ENCODE peak calls at places on chromosomes 11 and 22, in seven cellular contexts. M, R, P, T, L, X and D are unnamed samples.

GRCh38 chr22:46798366-46799057 is 36.1 kb downstream of the TBC1D22A start:
- DNase-seq in M (peak; percentile 95), R (peak; percentile 29), P (peak; percentile 90), T (peak; percentile 77), L (peak; percentile 81), X (peak; percentile 82), D (peak; percentile 70)

GRCh38 chr11:57490456-57491248 is 24.9 kb downstream of the SLC43A1 start:
- DNase-seq in M (no peak), R (no peak), P (no peak), T (no peak), L (no peak), X (no peak), D (no peak)

GRCh38 chr11:117686711-117687110 is 110.3 kb downstream of the DSCAML1 start:
- DNase-seq in M (no peak), R (no peak), P (no peak), T (no peak), L (no peak), X (no peak), D (no peak)

GRCh38 chr11:17401316-17401715 is 12.9 kb upstream of the KCNJ11 start:
- DNase-seq in M (no peak), R (no peak), P (no peak), T (no peak), L (no peak), X (no peak), D (no peak)

GRCh38 chr22:41009222-41009948 is 58.2 kb downstream of the RBX1 start:
- DNase-seq in M (no peak), R (no peak), P (no peak), T (no peak), L (no peak), X (peak; percentile 31), D (no peak)

GRCh38 chr22:22691716-22692701 is 47.6 kb downstream of the GGTLC2 start:
- DNase-seq in M (no peak), R (no peak), P (no peak), T (peak; percentile 50), L (no peak), X (peak; percentile 29), D (no peak)

GRCh38 chr11:61007383-61007970 is 36.0 kb downstream of the CD6 start:
- DNase-seq in M (peak; percentile 81), R (no peak), P (no peak), T (no peak), L (no peak), X (no peak), D (no peak)

GRCh38 chr11:102452461-102453285 is at the start of gene TMEM123:
- DNase-seq in M (peak; percentile 90), R (peak; percentile 44), P (peak; percentile 92), T (peak; percentile 92), L (peak; percentile 83), X (peak; percentile 64), D (peak; percentile 86)

GRCh38 chr22:34696557-34696956 is 369.4 kb upstream of the ISX start:
- DNase-seq in M (peak; percentile 65), R (no peak), P (no peak), T (no peak), L (no peak), X (no peak), D (no peak)

GRCh38 chr11:67490727-67491065 is 7.9 kb downstream of the AIP start:
- DNase-seq in M (no peak), R (no peak), P (no peak), T (no peak), L (no peak), X (no peak), D (no peak)

GRCh38 chr11:93736129-93736528 is 5.2 kb downstream of the TAF1D start:
- DNase-seq in M (no peak), R (no peak), P (no peak), T (no peak), L (no peak), X (no peak), D (no peak)

GRCh38 chr11:109668973-109669634 is 247.1 kb downstream of the C11orf87 start:
- DNase-seq in M (no peak), R (no peak), P (no peak), T (no peak), L (no peak), X (peak; percentile 2), D (no peak)

GRCh38 chr11:69653406-69653960 is 12.5 kb downstream of the CCND1 start:
- DNase-seq in M (no peak), R (no peak), P (peak; percentile 40), T (no peak), L (no peak), X (no peak), D (no peak)

GRCh38 chr11:2303627-2304155 is 1.9 kb downstream of the TSPAN32 start:
- DNase-seq in M (no peak), R (no peak), P (peak; percentile 73), T (no peak), L (peak; percentile 79), X (no peak), D (peak; percentile 76)

GRCh38 chr11:32400670-32401369 is 34.5 kb downstream of the WT1 start:
- DNase-seq in M (no peak), R (no peak), P (no peak), T (no peak), L (no peak), X (peak; percentile 67), D (no peak)

GRCh38 chr11:117979481-117980211 is 6.5 kb upstream of the IL10RA start:
- DNase-seq in M (peak; percentile 43), R (no peak), P (no peak), T (no peak), L (no peak), X (no peak), D (no peak)

GRCh38 chr11:122175316-122175715 is 59.3 kb upstream of the BLID start:
- DNase-seq in M (no peak), R (no peak), P (no peak), T (no peak), L (no peak), X (no peak), D (no peak)

GRCh38 chr11:122172352-122173073 is 56.5 kb upstream of the BLID start:
- DNase-seq in M (no peak), R (no peak), P (no peak), T (no peak), L (no peak), X (no peak), D (no peak)

GRCh38 chr11:122173587-122173986 is 57.6 kb upstream of the BLID start:
- DNase-seq in M (no peak), R (no peak), P (no peak), T (no peak), L (no peak), X (no peak), D (no peak)

GRCh38 chr11:122170815-122171475 is 54.9 kb upstream of the BLID start:
- DNase-seq in M (no peak), R (peak; percentile 61), P (no peak), T (no peak), L (no peak), X (no peak), D (no peak)

GRCh38 chr11:122173074-122173450 is 57.0 kb upstream of the BLID start:
- DNase-seq in M (no peak), R (no peak), P (no peak), T (no peak), L (no peak), X (no peak), D (no peak)
- H3K4me3 ChIP-seq in M (no peak overlapping the region), R (no peak overlapping the region), P (no peak overlapping the region), T (no peak overlapping the region), L (no peak overlapping the region), X (no peak overlapping the region), D (no peak overlapping the region)

DNA sequence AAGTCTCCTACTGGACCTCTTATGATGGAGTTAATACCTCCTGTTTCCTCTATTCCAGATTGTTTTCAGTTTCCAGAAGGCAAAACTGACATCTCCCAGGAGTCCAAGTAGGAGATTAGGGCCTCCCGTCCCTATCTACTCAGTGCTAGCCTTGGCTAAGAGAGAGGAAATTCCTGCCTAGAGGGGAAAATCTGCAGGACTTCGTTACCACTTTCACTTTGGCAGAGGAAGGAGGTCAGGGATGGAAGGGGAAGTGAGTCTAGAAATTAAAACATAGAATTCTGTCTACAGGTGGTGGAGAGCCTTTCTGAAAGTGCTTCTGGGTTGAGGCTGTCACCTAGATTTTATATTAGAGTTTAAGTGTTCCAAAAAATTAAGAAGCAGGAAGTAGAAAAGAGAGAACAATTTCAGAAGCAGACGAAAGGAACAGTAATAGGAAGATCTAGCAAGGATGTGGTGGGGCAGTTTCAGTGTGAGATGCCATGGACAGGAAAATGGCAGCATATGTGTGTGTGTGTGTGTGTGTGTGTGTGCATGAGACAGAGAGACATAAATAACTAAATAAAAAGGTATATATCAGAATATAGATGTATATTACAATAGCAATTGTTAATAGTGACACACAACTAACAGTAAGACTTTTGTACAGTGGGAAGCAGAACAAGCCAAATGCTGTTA is 2.4 kb upstream of the TRIM68 start:
- DNase-seq in M (no peak), R (no peak), P (no peak), T (no peak), L (no peak), X (peak; percentile 67), D (no peak)
- H3K4me3 ChIP-seq in M (no peak overlapping the region), R (no peak overlapping the region), P (peak overlapping the region; percentile 41), T (no peak overlapping the region), L (no peak overlapping the region), X (peak overlapping the region; percentile 9), D (peak overlapping the region; percentile 46)

GRCh38 chr22:38756631-38757463 is 1.0 kb upstream of the SUN2 start:
- DNase-seq in M (no peak), R (no peak), P (no peak), T (no peak), L (no peak), X (no peak), D (no peak)
- H3K4me3 ChIP-seq in M (peak overlapping the region; percentile 78), R (peak overlapping the region; percentile 79), P (no peak overlapping the region), T (no peak overlapping the region), L (peak overlapping the region; percentile 48), X (peak overlapping the region; percentile 65), D (peak overlapping the region; percentile 79)

GRCh38 chr11:134120143-134120850 is 51.4 kb downstream of the JAM3 start:
- DNase-seq in M (no peak), R (no peak), P (peak; percentile 85), T (peak; percentile 91), L (peak; percentile 35), X (peak; percentile 94), D (peak; percentile 53)

GRCh38 chr11:134119094-134119493 is 50.2 kb downstream of the JAM3 start:
- DNase-seq in M (no peak), R (no peak), P (no peak), T (no peak), L (no peak), X (peak; percentile 78), D (no peak)

GRCh38 chr11:134118016-134118415 is 49.1 kb downstream of the JAM3 start:
- DNase-seq in M (no peak), R (no peak), P (no peak), T (no peak), L (no peak), X (no peak), D (no peak)

GRCh38 chr11:134124660-134125451 is 56.0 kb downstream of the JAM3 start:
- DNase-seq in M (peak; percentile 89), R (no peak), P (peak; percentile 85), T (peak; percentile 75), L (peak; percentile 40), X (peak; percentile 49), D (peak; percentile 62)

DNA sequence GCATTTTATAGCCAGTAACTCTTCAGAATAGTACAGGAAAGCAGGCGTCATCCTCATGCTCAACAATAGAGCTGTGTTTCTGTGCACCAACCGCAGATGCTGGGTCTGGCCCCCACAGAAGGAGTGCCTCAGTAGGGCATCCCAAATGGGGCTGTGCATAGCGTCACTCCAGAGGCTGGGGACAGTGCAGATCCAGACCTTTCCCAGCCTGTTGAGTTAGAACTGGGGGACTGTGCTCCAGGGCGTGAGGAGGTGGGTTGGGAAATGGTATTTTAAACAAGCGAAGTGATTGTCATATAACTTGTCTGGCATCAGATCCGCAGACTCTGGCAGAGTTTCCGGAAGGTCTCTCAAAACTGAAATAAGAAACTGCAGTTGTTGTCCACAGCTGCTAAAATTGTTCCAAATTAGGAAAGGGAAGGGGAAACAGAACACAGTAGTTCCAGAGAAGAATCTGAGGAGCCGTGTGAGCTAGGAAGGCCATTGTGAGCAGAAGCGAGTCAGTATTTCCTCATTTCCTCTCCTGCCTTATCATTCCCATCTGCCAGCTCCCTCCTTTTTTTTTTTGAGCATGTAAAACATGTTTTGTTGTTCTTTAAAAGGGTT is 52.2 kb downstream of the JAM3 start:
- DNase-seq in M (no peak), R (no peak), P (no peak), T (peak; percentile 75), L (no peak), X (peak; percentile 75), D (peak; percentile 30)
- H3K4me3 ChIP-seq in M (no peak overlapping the region), R (no peak overlapping the region), P (peak overlapping the region; percentile 13), T (peak overlapping the region; percentile 0), L (no peak overlapping the region), X (peak overlapping the region; percentile 30), D (peak overlapping the region; percentile 53)